ENCODE peak calls at places on chromosomes 6 and 20, in ten cellular contexts. W is tibial nerve, U is endothelial cell of umbilical vein, M is H1, A is IMR-90, Z is prostate gland, Q is vagina, B is heart left ventricle, L is ovary, K is A549. E is an unnamed sample.
A peak's percentile ranks its signal among the peaks of the same experiment; 100 is the strongest.

GRCh38 chr6:144151010-144151727 is 852 bp downstream of the STX11 start:
- DNase-seq in B (no peak), Q (no peak), Z (no peak), W (peak; percentile 36), L (no peak), U (peak; percentile 64), A (no peak), K (no peak), M (no peak), E (peak; percentile 28)

GRCh38 chr6:129859524-129859923 is 1.6 kb downstream of the TMEM244 start:
- DNase-seq in K (no peak), W (no peak), Q (no peak), L (no peak), Z (no peak), A (peak; percentile 54), B (no peak), U (no peak), M (no peak), E (no peak)

GRCh38 chr6:89689732-89690131 is 51.2 kb upstream of the LYRM2 start:
- DNase-seq in M (no peak), U (peak; percentile 42), W (no peak), Q (no peak), A (no peak), B (no peak), K (no peak), Z (no peak), L (no peak), E (no peak)

GRCh38 chr6:3414704-3415453 is 42.0 kb downstream of the SLC22A23 start:
- DNase-seq in U (no peak), A (peak; percentile 75), L (no peak), M (no peak), B (no peak), W (no peak), Q (no peak), K (no peak), Z (no peak), E (no peak)

GRCh38 chr6:40735126-40735920 is 148.2 kb upstream of the LRFN2 start:
- DNase-seq in Z (no peak), L (no peak), A (no peak), K (no peak), W (no peak), M (no peak), Q (no peak), U (no peak), B (no peak), E (no peak)

GRCh38 chr6:31597006-31597405 is 4.2 kb upstream of the NCR3 start:
- DNase-seq in A (peak; percentile 31), B (no peak), W (no peak), K (peak; percentile 40), Z (no peak), Q (no peak), L (no peak), M (no peak), U (peak; percentile 67), E (no peak)

GRCh38 chr20:35615667-35616464 is at the start of gene SPAG4:
- DNase-seq in M (peak; percentile 100), Q (peak; percentile 99), Z (peak; percentile 99), L (peak; percentile 99), A (peak; percentile 78), W (peak; percentile 99), K (peak; percentile 98), U (no peak), B (peak; percentile 100), E (peak; percentile 100)

GRCh38 chr6:106181664-106182418 is 95.7 kb downstream of the PRDM1 start:
- DNase-seq in U (no peak), Q (no peak), M (no peak), W (no peak), B (no peak), L (no peak), K (no peak), A (peak; percentile 88), Z (no peak), E (no peak)

GRCh38 chr6:56244528-56245253 is 2.7 kb downstream of the COL21A1 start:
- DNase-seq in L (no peak), Z (no peak), Q (no peak), A (no peak), W (no peak), U (no peak), K (no peak), M (no peak), B (no peak), E (no peak)

GRCh38 chr6:56247654-56248122 is 308 bp upstream of the COL21A1 start:
- DNase-seq in A (no peak), L (no peak), M (no peak), K (no peak), B (no peak), U (no peak), Q (no peak), W (no peak), Z (no peak), E (no peak)

GRCh38 chr6:56245903-56246351 is 1.5 kb downstream of the COL21A1 start:
- DNase-seq in Q (no peak), A (peak; percentile 16), U (peak; percentile 10), W (no peak), Z (no peak), K (no peak), B (no peak), M (no peak), L (no peak), E (no peak)

GRCh38 chr6:56246544-56246940 is 838 bp downstream of the COL21A1 start:
- DNase-seq in W (no peak), K (no peak), U (no peak), Z (no peak), M (peak; percentile 49), B (no peak), A (no peak), L (no peak), Q (no peak), E (no peak)

DNA sequence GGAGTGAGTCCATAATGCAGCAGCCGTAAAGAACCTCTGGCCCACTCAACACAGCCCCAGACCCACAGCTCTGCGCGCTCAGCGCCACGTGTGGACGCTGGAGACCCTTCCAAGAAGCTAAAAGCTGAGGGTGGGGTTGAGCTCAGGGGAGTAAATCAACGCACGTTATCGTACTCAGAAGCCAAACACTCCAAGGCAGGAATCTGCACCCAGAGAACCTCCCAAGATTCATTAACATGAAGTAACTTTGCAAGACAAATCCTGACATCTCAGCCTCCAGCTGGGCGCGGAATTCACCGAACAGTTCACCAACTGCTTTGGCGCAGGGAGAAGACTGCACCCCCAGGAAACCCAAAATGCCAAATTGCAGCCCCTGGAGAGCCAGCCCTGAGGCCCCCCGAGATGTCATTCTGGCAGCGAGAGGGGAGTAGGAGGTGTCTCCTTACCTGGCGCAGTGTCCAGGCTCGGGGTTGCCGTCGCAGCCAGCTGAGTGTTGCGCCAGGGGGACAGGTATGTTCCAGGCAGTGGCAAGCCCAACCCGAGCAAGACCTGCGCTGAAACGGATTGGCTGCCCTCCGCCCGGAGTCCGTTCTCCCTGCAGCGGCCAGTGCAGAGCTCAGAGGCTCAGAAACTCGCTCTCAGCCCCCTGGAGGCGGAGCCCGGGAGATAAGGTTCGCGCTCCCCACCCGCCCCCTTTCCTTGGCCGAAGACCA is at the start of gene COL21A1:
- DNase-seq in L (peak; percentile 59), M (peak; percentile 87), W (no peak), B (peak; percentile 69), U (peak; percentile 35), K (peak; percentile 28), Z (peak; percentile 22), A (no peak), Q (no peak), E (peak; percentile 26)
- TF ChIP-seq CTCF in L (no peak), M (peak; percentile 24), W (no peak), B (peak; percentile 43), U (peak; percentile 25), K (no peak), Z (no peak), A (peak; percentile 8), Q (no peak), E (no peak)

DNA sequence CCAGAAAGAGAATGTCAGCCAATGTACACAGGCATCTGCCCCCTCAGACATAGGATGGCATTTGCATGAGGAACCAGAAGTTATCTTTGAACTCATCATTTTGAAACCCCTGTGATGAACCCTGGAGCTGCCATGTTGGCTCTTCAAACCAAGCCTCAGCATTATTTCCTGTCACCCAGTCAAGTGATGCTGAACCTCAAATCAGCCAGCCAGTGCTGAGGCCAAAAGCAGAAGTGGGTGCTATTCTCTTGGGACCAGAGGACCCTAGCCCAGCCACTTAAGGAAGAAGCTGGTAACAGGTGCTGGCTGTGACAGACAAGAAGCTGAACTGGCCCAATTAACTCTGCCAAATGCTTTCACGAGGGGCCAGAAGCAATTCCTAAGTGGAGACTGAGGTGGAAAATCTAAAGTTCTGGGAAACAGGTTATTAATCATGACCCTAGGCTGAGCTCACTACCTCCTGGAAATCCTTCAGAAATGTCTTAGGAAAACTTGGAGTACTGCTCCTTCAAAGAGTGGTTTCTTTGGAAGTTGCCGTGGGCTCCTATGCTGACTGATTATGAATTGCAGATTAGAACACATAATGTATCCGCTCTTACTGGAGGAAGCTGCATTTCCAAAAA is 4.0 kb downstream of the PKIG start:
- DNase-seq in U (peak; percentile 30), Q (no peak), B (no peak), Z (no peak), K (no peak), L (no peak), M (no peak), W (no peak), A (no peak), E (no peak)
- TF ChIP-seq POLR2A in U (no peak), Q (no peak), B (no peak), Z (no peak), K (no peak), L (no peak), M (no peak), W (no peak), A (no peak), E (no peak)

GRCh38 chr6:23873161-23873560 is 252.9 kb upstream of the NRSN1 start:
- DNase-seq in K (no peak), Q (no peak), Z (no peak), W (no peak), B (no peak), A (no peak), L (no peak), U (no peak), M (no peak), E (no peak)
- TF ChIP-seq CTCF in K (no peak), Q (no peak), Z (no peak), W (no peak), B (no peak), A (no peak), L (no peak), U (no peak), M (no peak), E (no peak)

GRCh38 chr6:149213829-149214228 is 103.7 kb upstream of the TAB2 start:
- DNase-seq in U (no peak), W (no peak), M (no peak), B (no peak), Q (no peak), Z (no peak), L (no peak), A (peak; percentile 79), K (no peak), E (no peak)

GRCh38 chr6:149212892-149213786 is 104.4 kb upstream of the TAB2 start:
- DNase-seq in L (no peak), K (no peak), U (no peak), M (no peak), B (no peak), Z (no peak), W (no peak), A (no peak), Q (no peak), E (no peak)

GRCh38 chr6:149211046-149211571 is 106.4 kb upstream of the TAB2 start:
- DNase-seq in U (no peak), W (no peak), Z (no peak), Q (no peak), A (peak; percentile 43), B (no peak), M (no peak), L (no peak), K (no peak), E (peak; percentile 13)

GRCh38 chr6:149210376-149210775 is 107.1 kb upstream of the TAB2 start:
- DNase-seq in Q (no peak), B (no peak), M (no peak), K (no peak), W (no peak), A (peak; percentile 77), Z (no peak), U (no peak), L (no peak), E (no peak)

DNA sequence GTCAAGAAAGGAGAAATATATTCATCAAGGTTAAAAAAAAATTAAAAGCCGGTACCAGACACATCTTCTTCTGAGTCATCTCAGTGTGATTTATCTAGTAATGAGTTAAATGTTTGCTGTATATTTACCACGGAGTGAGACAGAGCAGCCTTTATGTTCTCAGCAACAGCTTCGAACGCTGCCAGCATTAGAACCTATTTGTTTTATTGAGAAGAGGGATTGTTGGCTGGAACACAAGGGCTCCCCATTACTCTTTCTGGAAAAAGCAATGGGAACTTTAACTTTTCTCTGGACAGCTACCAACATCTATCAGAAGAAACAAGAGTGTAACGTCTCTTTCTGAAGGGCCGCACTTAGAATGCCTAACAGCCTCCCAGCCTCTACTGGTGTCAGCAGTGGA is 105.3 kb upstream of the TAB2 start:
- DNase-seq in U (no peak), B (no peak), M (no peak), L (no peak), Q (no peak), K (no peak), Z (no peak), W (no peak), A (peak; percentile 42), E (no peak)
- TF ChIP-seq POLR2A in U (no peak), B (no peak), M (no peak), L (no peak), Q (no peak), K (no peak), Z (no peak), W (no peak), A (no peak), E (no peak)